ENCODE peak calls at places on chromosomes 7 and 10, in ten cellular contexts. One of them, this sample, is unnamed.

GRCh38 chr7:53303781-53304180 is 268.3 kb downstream of the POM121L12 start:
- DNase-seq in PC-3: no peak
- DNase-seq in IMR-90: no peak
- DNase-seq in astrocyte of the cerebellum: no peak
- DNase-seq in AG04449: no peak
- DNase-seq in MM.1S: no peak
- DNase-seq in Panc1: no peak
- DNase-seq in DND-41: no peak
- DNase-seq in brain microvascular endothelial cell: no peak
- DNase-seq in CD8-positive, alpha-beta memory T cell: no peak
- DNase-seq in this sample: no peak

GRCh38 chr10:111648046-111648445 is 535.5 kb downstream of the GPAM start:
- DNase-seq in Panc1: no peak
- DNase-seq in astrocyte of the cerebellum: peak
- DNase-seq in MM.1S: no peak
- DNase-seq in AG04449: peak
- DNase-seq in PC-3: no peak
- DNase-seq in IMR-90: no peak
- DNase-seq in CD8-positive, alpha-beta memory T cell: no peak
- DNase-seq in brain microvascular endothelial cell: no peak
- DNase-seq in DND-41: no peak
- DNase-seq in this sample: no peak

GRCh38 chr7:52973126-52973525 is 62.3 kb upstream of the POM121L12 start:
- DNase-seq in DND-41: no peak
- DNase-seq in MM.1S: no peak
- DNase-seq in CD8-positive, alpha-beta memory T cell: no peak
- DNase-seq in Panc1: no peak
- DNase-seq in AG04449: no peak
- DNase-seq in PC-3: no peak
- DNase-seq in IMR-90: no peak
- DNase-seq in astrocyte of the cerebellum: no peak
- DNase-seq in brain microvascular endothelial cell: no peak
- DNase-seq in this sample: no peak

GRCh38 chr7:74180866-74181265 is 6.7 kb downstream of the EIF4H start:
- DNase-seq in AG04449: no peak
- DNase-seq in Panc1: no peak
- DNase-seq in brain microvascular endothelial cell: no peak
- DNase-seq in astrocyte of the cerebellum: no peak
- DNase-seq in CD8-positive, alpha-beta memory T cell: no peak
- DNase-seq in IMR-90: peak
- DNase-seq in MM.1S: no peak
- DNase-seq in PC-3: no peak
- DNase-seq in DND-41: no peak
- DNase-seq in this sample: no peak

GRCh38 chr10:60335708-60336107 is 54.0 kb downstream of the ANK3 start:
- DNase-seq in CD8-positive, alpha-beta memory T cell: no peak
- DNase-seq in brain microvascular endothelial cell: no peak
- DNase-seq in IMR-90: no peak
- DNase-seq in MM.1S: no peak
- DNase-seq in astrocyte of the cerebellum: no peak
- DNase-seq in Panc1: no peak
- DNase-seq in PC-3: peak
- DNase-seq in AG04449: no peak
- DNase-seq in DND-41: no peak
- DNase-seq in this sample: no peak

GRCh38 chr10:84343831-84344230 is 15.4 kb downstream of the CCSER2 start:
- DNase-seq in Panc1: no peak
- DNase-seq in CD8-positive, alpha-beta memory T cell: no peak
- DNase-seq in PC-3: no peak
- DNase-seq in IMR-90: no peak
- DNase-seq in MM.1S: no peak
- DNase-seq in DND-41: no peak
- DNase-seq in astrocyte of the cerebellum: no peak
- DNase-seq in AG04449: no peak
- DNase-seq in brain microvascular endothelial cell: no peak
- DNase-seq in this sample: no peak

GRCh38 chr10:104297697-104298660 is 29.0 kb downstream of the GSTO2 start:
- DNase-seq in IMR-90: peak
- DNase-seq in brain microvascular endothelial cell: peak
- DNase-seq in astrocyte of the cerebellum: peak
- DNase-seq in AG04449: no peak
- DNase-seq in Panc1: no peak
- DNase-seq in MM.1S: no peak
- DNase-seq in CD8-positive, alpha-beta memory T cell: no peak
- DNase-seq in DND-41: peak
- DNase-seq in PC-3: no peak
- DNase-seq in this sample: no peak

GRCh38 chr7:68770649-68771048 is 827.6 kb upstream of the AUTS2 start:
- DNase-seq in astrocyte of the cerebellum: no peak
- DNase-seq in DND-41: no peak
- DNase-seq in CD8-positive, alpha-beta memory T cell: no peak
- DNase-seq in MM.1S: no peak
- DNase-seq in AG04449: no peak
- DNase-seq in brain microvascular endothelial cell: no peak
- DNase-seq in IMR-90: no peak
- DNase-seq in Panc1: no peak
- DNase-seq in PC-3: no peak
- DNase-seq in this sample: no peak

GRCh38 chr10:127040756-127041155 is 135.5 kb downstream of the DOCK1 start:
- DNase-seq in CD8-positive, alpha-beta memory T cell: no peak
- DNase-seq in astrocyte of the cerebellum: no peak
- DNase-seq in IMR-90: no peak
- DNase-seq in MM.1S: no peak
- DNase-seq in AG04449: no peak
- DNase-seq in DND-41: no peak
- DNase-seq in PC-3: peak
- DNase-seq in brain microvascular endothelial cell: no peak
- DNase-seq in Panc1: no peak
- DNase-seq in this sample: no peak

GRCh38 chr7:106424476-106425016 is 139.8 kb upstream of the NAMPT start:
- DNase-seq in AG04449: no peak
- DNase-seq in MM.1S: no peak
- DNase-seq in IMR-90: no peak
- DNase-seq in Panc1: no peak
- DNase-seq in brain microvascular endothelial cell: no peak
- DNase-seq in CD8-positive, alpha-beta memory T cell: no peak
- DNase-seq in DND-41: no peak
- DNase-seq in astrocyte of the cerebellum: no peak
- DNase-seq in PC-3: no peak
- DNase-seq in this sample: no peak

GRCh38 chr10:132607961-132608495 is 70.4 kb downstream of the INPP5A start:
- DNase-seq in CD8-positive, alpha-beta memory T cell: no peak
- DNase-seq in IMR-90: no peak
- DNase-seq in DND-41: no peak
- DNase-seq in astrocyte of the cerebellum: no peak
- DNase-seq in AG04449: no peak
- DNase-seq in Panc1: no peak
- DNase-seq in MM.1S: no peak
- DNase-seq in PC-3: no peak
- DNase-seq in brain microvascular endothelial cell: no peak
- DNase-seq in this sample: no peak

GRCh38 chr10:114874827-114875541 is 53.4 kb downstream of the FHIP2A start:
- DNase-seq in MM.1S: no peak
- DNase-seq in Panc1: no peak
- DNase-seq in astrocyte of the cerebellum: no peak
- DNase-seq in AG04449: no peak
- DNase-seq in PC-3: no peak
- DNase-seq in CD8-positive, alpha-beta memory T cell: no peak
- DNase-seq in brain microvascular endothelial cell: peak
- DNase-seq in IMR-90: peak
- DNase-seq in DND-41: no peak
- DNase-seq in this sample: no peak

GRCh38 chr10:31708513-31708912 is 220.1 kb downstream of the ARHGAP12 start:
- DNase-seq in CD8-positive, alpha-beta memory T cell: no peak
- DNase-seq in MM.1S: no peak
- DNase-seq in astrocyte of the cerebellum: no peak
- DNase-seq in DND-41: no peak
- DNase-seq in brain microvascular endothelial cell: no peak
- DNase-seq in Panc1: no peak
- DNase-seq in PC-3: no peak
- DNase-seq in AG04449: no peak
- DNase-seq in IMR-90: no peak
- DNase-seq in this sample: no peak
- H3K4me3 ChIP-seq in CD8-positive, alpha-beta memory T cell: no peak
- H3K4me3 ChIP-seq in MM.1S: no peak
- H3K4me3 ChIP-seq in astrocyte of the cerebellum: no peak
- H3K4me3 ChIP-seq in DND-41: no peak
- H3K4me3 ChIP-seq in brain microvascular endothelial cell: no peak
- H3K4me3 ChIP-seq in Panc1: no peak
- H3K4me3 ChIP-seq in PC-3: no peak
- H3K4me3 ChIP-seq in AG04449: no peak
- H3K4me3 ChIP-seq in IMR-90: no peak
- H3K4me3 ChIP-seq in this sample: no peak

GRCh38 chr10:25869609-25870008 is 64.4 kb upstream of the MYO3A start:
- DNase-seq in CD8-positive, alpha-beta memory T cell: no peak
- DNase-seq in Panc1: no peak
- DNase-seq in IMR-90: no peak
- DNase-seq in AG04449: no peak
- DNase-seq in astrocyte of the cerebellum: no peak
- DNase-seq in MM.1S: no peak
- DNase-seq in DND-41: no peak
- DNase-seq in brain microvascular endothelial cell: no peak
- DNase-seq in PC-3: no peak
- DNase-seq in this sample: no peak
- H3K4me3 ChIP-seq in CD8-positive, alpha-beta memory T cell: no peak
- H3K4me3 ChIP-seq in Panc1: no peak
- H3K4me3 ChIP-seq in IMR-90: no peak
- H3K4me3 ChIP-seq in AG04449: no peak
- H3K4me3 ChIP-seq in astrocyte of the cerebellum: no peak
- H3K4me3 ChIP-seq in MM.1S: no peak
- H3K4me3 ChIP-seq in DND-41: no peak
- H3K4me3 ChIP-seq in brain microvascular endothelial cell: no peak
- H3K4me3 ChIP-seq in PC-3: no peak
- H3K4me3 ChIP-seq in this sample: no peak

DNA sequence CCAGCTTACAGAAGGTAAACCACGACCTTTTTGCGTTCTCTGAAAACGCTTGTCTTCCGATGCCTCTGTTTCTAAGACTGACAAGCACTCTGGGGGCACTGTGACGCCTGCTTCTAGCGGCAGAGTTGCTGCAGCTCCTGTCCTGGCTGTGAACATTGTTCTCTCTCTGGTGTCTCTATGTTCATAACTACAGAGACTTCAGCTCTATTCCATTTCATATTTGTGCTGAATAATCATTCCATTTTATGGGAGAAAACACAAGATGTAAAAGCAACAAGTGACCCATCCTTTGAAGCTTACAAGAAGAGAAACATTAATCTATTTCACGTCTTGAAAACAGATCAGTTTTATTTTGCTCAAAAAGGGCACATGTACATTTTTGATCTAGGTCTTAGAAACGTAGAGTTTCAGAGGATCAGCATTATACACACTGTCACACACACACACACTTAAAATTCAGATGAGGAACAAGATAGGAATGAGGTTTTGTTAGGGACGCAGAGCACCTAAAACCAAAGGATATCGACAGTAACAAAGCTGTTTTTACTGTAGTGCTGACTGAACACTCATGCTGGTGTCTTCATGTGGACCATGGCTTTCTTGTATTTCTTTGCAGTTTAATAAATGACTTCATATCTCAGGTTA is 3.0 kb downstream of the IKZF1 start:
- DNase-seq in AG04449: no peak
- DNase-seq in astrocyte of the cerebellum: no peak
- DNase-seq in Panc1: no peak
- DNase-seq in MM.1S: peak
- DNase-seq in PC-3: no peak
- DNase-seq in IMR-90: no peak
- DNase-seq in DND-41: peak
- DNase-seq in CD8-positive, alpha-beta memory T cell: peak
- DNase-seq in brain microvascular endothelial cell: no peak
- DNase-seq in this sample: no peak
- H3K4me3 ChIP-seq in AG04449: no peak
- H3K4me3 ChIP-seq in astrocyte of the cerebellum: no peak
- H3K4me3 ChIP-seq in Panc1: no peak
- H3K4me3 ChIP-seq in MM.1S: peak
- H3K4me3 ChIP-seq in PC-3: no peak
- H3K4me3 ChIP-seq in IMR-90: no peak
- H3K4me3 ChIP-seq in DND-41: peak
- H3K4me3 ChIP-seq in CD8-positive, alpha-beta memory T cell: peak
- H3K4me3 ChIP-seq in brain microvascular endothelial cell: no peak
- H3K4me3 ChIP-seq in this sample: peak

GRCh38 chr7:27204851-27205322 is 5.0 kb upstream of the HOXA13 start:
- DNase-seq in Panc1: no peak
- DNase-seq in AG04449: no peak
- DNase-seq in brain microvascular endothelial cell: no peak
- DNase-seq in CD8-positive, alpha-beta memory T cell: no peak
- DNase-seq in MM.1S: no peak
- DNase-seq in DND-41: no peak
- DNase-seq in astrocyte of the cerebellum: no peak
- DNase-seq in IMR-90: no peak
- DNase-seq in PC-3: peak
- DNase-seq in this sample: no peak

GRCh38 chr7:27202018-27202740 is 2.3 kb upstream of the HOXA13 start:
- DNase-seq in Panc1: no peak
- DNase-seq in astrocyte of the cerebellum: no peak
- DNase-seq in CD8-positive, alpha-beta memory T cell: no peak
- DNase-seq in PC-3: peak
- DNase-seq in AG04449: no peak
- DNase-seq in DND-41: no peak
- DNase-seq in IMR-90: no peak
- DNase-seq in brain microvascular endothelial cell: no peak
- DNase-seq in MM.1S: no peak
- DNase-seq in this sample: no peak

GRCh38 chr7:27203964-27204594 is 4.2 kb upstream of the HOXA13 start:
- DNase-seq in astrocyte of the cerebellum: no peak
- DNase-seq in CD8-positive, alpha-beta memory T cell: no peak
- DNase-seq in brain microvascular endothelial cell: no peak
- DNase-seq in DND-41: no peak
- DNase-seq in IMR-90: no peak
- DNase-seq in Panc1: no peak
- DNase-seq in PC-3: peak
- DNase-seq in AG04449: no peak
- DNase-seq in MM.1S: no peak
- DNase-seq in this sample: no peak

GRCh38 chr7:27202741-27203134 is 2.8 kb upstream of the HOXA13 start:
- DNase-seq in DND-41: no peak
- DNase-seq in IMR-90: no peak
- DNase-seq in AG04449: no peak
- DNase-seq in CD8-positive, alpha-beta memory T cell: no peak
- DNase-seq in PC-3: no peak
- DNase-seq in astrocyte of the cerebellum: no peak
- DNase-seq in Panc1: no peak
- DNase-seq in MM.1S: no peak
- DNase-seq in brain microvascular endothelial cell: no peak
- DNase-seq in this sample: no peak

DNA sequence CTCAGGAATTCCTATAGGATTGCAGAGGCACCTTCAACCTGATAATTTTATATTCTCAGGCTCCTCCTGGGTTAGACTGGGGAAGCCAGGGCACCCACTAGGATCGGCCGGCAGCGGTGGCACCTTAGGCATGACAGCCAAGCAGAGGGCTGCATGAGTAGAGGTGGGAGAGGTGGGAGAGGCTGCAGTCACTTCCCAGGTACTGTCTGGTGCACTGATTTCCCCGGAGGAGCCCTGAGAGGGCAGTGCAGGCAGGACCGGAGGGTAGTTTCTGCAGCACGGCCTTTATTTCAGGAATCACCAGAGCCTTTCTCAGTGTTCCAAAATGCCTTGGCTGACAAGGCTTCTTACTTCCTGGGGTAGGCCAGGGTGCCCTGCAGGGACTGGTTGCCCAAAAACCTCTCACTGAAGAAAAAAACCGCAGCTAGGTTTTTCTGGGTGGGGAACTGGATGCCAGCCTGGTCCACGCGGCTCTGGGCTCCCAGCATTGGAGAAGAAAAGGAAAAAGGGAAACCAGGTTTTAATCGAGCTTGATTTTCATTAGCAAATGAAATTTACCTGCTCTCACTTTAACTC is 3.6 kb upstream of the HOXA13 start:
- DNase-seq in DND-41: no peak
- DNase-seq in IMR-90: no peak
- DNase-seq in AG04449: no peak
- DNase-seq in PC-3: peak
- DNase-seq in CD8-positive, alpha-beta memory T cell: no peak
- DNase-seq in Panc1: no peak
- DNase-seq in MM.1S: no peak
- DNase-seq in brain microvascular endothelial cell: no peak
- DNase-seq in astrocyte of the cerebellum: no peak
- DNase-seq in this sample: no peak
- H3K4me3 ChIP-seq in DND-41: no peak
- H3K4me3 ChIP-seq in IMR-90: no peak
- H3K4me3 ChIP-seq in AG04449: no peak
- H3K4me3 ChIP-seq in PC-3: peak
- H3K4me3 ChIP-seq in CD8-positive, alpha-beta memory T cell: no peak
- H3K4me3 ChIP-seq in Panc1: no peak
- H3K4me3 ChIP-seq in MM.1S: no peak
- H3K4me3 ChIP-seq in brain microvascular endothelial cell: no peak
- H3K4me3 ChIP-seq in astrocyte of the cerebellum: no peak
- H3K4me3 ChIP-seq in this sample: no peak

This sample was measured in HL-60.